ENCODE peak calls at places on chromosomes 6 and 20, in five cellular contexts. One of them, this sample, is unnamed.

GRCh38 chr20:62485062-62485700 is 9.4 kb upstream of the GATA5 start:
- DNase-seq in nephron progenitor cell: peak; percentile 46
- DNase-seq in cardiac muscle cell: peak; percentile 90
- DNase-seq in activated CD8-positive, alpha-beta memory T cell treated with anti-CD3 and anti-CD28 coated beads for 24 hours: no peak
- DNase-seq in amniotic epithelial cell: peak; percentile 91
- DNase-seq in this sample: peak; percentile 78

GRCh38 chr20:8196096-8196495 is 64.0 kb downstream of the PLCB1 start:
- DNase-seq in nephron progenitor cell: no peak
- DNase-seq in cardiac muscle cell: no peak
- DNase-seq in activated CD8-positive, alpha-beta memory T cell treated with anti-CD3 and anti-CD28 coated beads for 24 hours: no peak
- DNase-seq in amniotic epithelial cell: no peak
- DNase-seq in this sample: no peak

GRCh38 chr6:82251942-82252341 is 4.4 kb upstream of the IBTK start:
- DNase-seq in nephron progenitor cell: no peak
- DNase-seq in cardiac muscle cell: peak; percentile 54
- DNase-seq in activated CD8-positive, alpha-beta memory T cell treated with anti-CD3 and anti-CD28 coated beads for 24 hours: no peak
- DNase-seq in amniotic epithelial cell: peak; percentile 51
- DNase-seq in this sample: peak; percentile 48

GRCh38 chr20:25219365-25219764 is 23.9 kb downstream of the ENTPD6 start:
- DNase-seq in nephron progenitor cell: no peak
- DNase-seq in cardiac muscle cell: no peak
- DNase-seq in activated CD8-positive, alpha-beta memory T cell treated with anti-CD3 and anti-CD28 coated beads for 24 hours: no peak
- DNase-seq in amniotic epithelial cell: no peak
- DNase-seq in this sample: no peak

GRCh38 chr6:110528051-110528929 is 51.9 kb upstream of the SLC22A16 start:
- DNase-seq in nephron progenitor cell: peak; percentile 47
- DNase-seq in cardiac muscle cell: peak; percentile 72
- DNase-seq in activated CD8-positive, alpha-beta memory T cell treated with anti-CD3 and anti-CD28 coated beads for 24 hours: peak; percentile 63
- DNase-seq in amniotic epithelial cell: peak; percentile 88
- DNase-seq in this sample: peak; percentile 91

GRCh38 chr6:47752801-47753200 is 29.0 kb upstream of the OPN5 start:
- DNase-seq in nephron progenitor cell: no peak
- DNase-seq in cardiac muscle cell: no peak
- DNase-seq in activated CD8-positive, alpha-beta memory T cell treated with anti-CD3 and anti-CD28 coated beads for 24 hours: no peak
- DNase-seq in amniotic epithelial cell: peak; percentile 20
- DNase-seq in this sample: no peak

GRCh38 chr6:22042713-22043112 is 254.1 kb downstream of the PRL start:
- DNase-seq in nephron progenitor cell: no peak
- DNase-seq in cardiac muscle cell: no peak
- DNase-seq in activated CD8-positive, alpha-beta memory T cell treated with anti-CD3 and anti-CD28 coated beads for 24 hours: no peak
- DNase-seq in amniotic epithelial cell: no peak
- DNase-seq in this sample: no peak

GRCh38 chr6:42013134-42013516 is 37.2 kb upstream of the TAF8 start:
- DNase-seq in nephron progenitor cell: no peak
- DNase-seq in cardiac muscle cell: no peak
- DNase-seq in activated CD8-positive, alpha-beta memory T cell treated with anti-CD3 and anti-CD28 coated beads for 24 hours: no peak
- DNase-seq in amniotic epithelial cell: peak; percentile 91
- DNase-seq in this sample: peak; percentile 28

GRCh38 chr20:11232249-11232648 is 558.5 kb upstream of the JAG1 start:
- DNase-seq in nephron progenitor cell: no peak
- DNase-seq in cardiac muscle cell: no peak
- DNase-seq in activated CD8-positive, alpha-beta memory T cell treated with anti-CD3 and anti-CD28 coated beads for 24 hours: no peak
- DNase-seq in amniotic epithelial cell: no peak
- DNase-seq in this sample: no peak

GRCh38 chr6:116352515-116353471 is 18.0 kb upstream of the DSE start:
- DNase-seq in nephron progenitor cell: no peak
- DNase-seq in cardiac muscle cell: no peak
- DNase-seq in activated CD8-positive, alpha-beta memory T cell treated with anti-CD3 and anti-CD28 coated beads for 24 hours: no peak
- DNase-seq in amniotic epithelial cell: peak; percentile 75
- DNase-seq in this sample: peak; percentile 84

GRCh38 chr6:134176283-134176975 is 124.0 kb upstream of the SLC2A12 start:
- DNase-seq in nephron progenitor cell: peak; percentile 63
- DNase-seq in cardiac muscle cell: peak; percentile 56
- DNase-seq in activated CD8-positive, alpha-beta memory T cell treated with anti-CD3 and anti-CD28 coated beads for 24 hours: peak; percentile 71
- DNase-seq in amniotic epithelial cell: peak; percentile 81
- DNase-seq in this sample: peak; percentile 67

GRCh38 chr6:106825156-106825555 is 149.4 kb downstream of the CD24 start:
- DNase-seq in nephron progenitor cell: no peak
- DNase-seq in cardiac muscle cell: no peak
- DNase-seq in activated CD8-positive, alpha-beta memory T cell treated with anti-CD3 and anti-CD28 coated beads for 24 hours: no peak
- DNase-seq in amniotic epithelial cell: peak; percentile 4
- DNase-seq in this sample: no peak

GRCh38 chr6:152863618-152864326 is 113.2 kb downstream of the VIP start:
- DNase-seq in nephron progenitor cell: peak; percentile 70
- DNase-seq in cardiac muscle cell: peak; percentile 83
- DNase-seq in activated CD8-positive, alpha-beta memory T cell treated with anti-CD3 and anti-CD28 coated beads for 24 hours: peak; percentile 73
- DNase-seq in amniotic epithelial cell: peak; percentile 65
- DNase-seq in this sample: peak; percentile 82

GRCh38 chr6:24228681-24229255 is 102.8 kb downstream of the NRSN1 start:
- DNase-seq in nephron progenitor cell: no peak
- DNase-seq in cardiac muscle cell: no peak
- DNase-seq in activated CD8-positive, alpha-beta memory T cell treated with anti-CD3 and anti-CD28 coated beads for 24 hours: no peak
- DNase-seq in amniotic epithelial cell: peak; percentile 93
- DNase-seq in this sample: peak; percentile 88

GRCh38 chr6:36728289-36729168 is 30.9 kb downstream of the RAB44 start:
- DNase-seq in nephron progenitor cell: no peak
- DNase-seq in cardiac muscle cell: no peak
- DNase-seq in activated CD8-positive, alpha-beta memory T cell treated with anti-CD3 and anti-CD28 coated beads for 24 hours: no peak
- DNase-seq in amniotic epithelial cell: no peak
- DNase-seq in this sample: no peak

GRCh38 chr20:14477125-14477524 is 139.7 kb upstream of the FLRT3 start:
- DNase-seq in nephron progenitor cell: no peak
- DNase-seq in cardiac muscle cell: no peak
- DNase-seq in activated CD8-positive, alpha-beta memory T cell treated with anti-CD3 and anti-CD28 coated beads for 24 hours: no peak
- DNase-seq in amniotic epithelial cell: peak; percentile 93
- DNase-seq in this sample: peak; percentile 10

GRCh38 chr6:125924697-125925358 is 31.7 kb upstream of the HINT3 start:
- DNase-seq in nephron progenitor cell: no peak
- DNase-seq in cardiac muscle cell: no peak
- DNase-seq in activated CD8-positive, alpha-beta memory T cell treated with anti-CD3 and anti-CD28 coated beads for 24 hours: no peak
- DNase-seq in amniotic epithelial cell: no peak
- DNase-seq in this sample: no peak

GRCh38 chr6:159103396-159104162 is 58.8 kb upstream of the TAGAP start:
- DNase-seq in nephron progenitor cell: no peak
- DNase-seq in cardiac muscle cell: no peak
- DNase-seq in activated CD8-positive, alpha-beta memory T cell treated with anti-CD3 and anti-CD28 coated beads for 24 hours: peak; percentile 57
- DNase-seq in amniotic epithelial cell: no peak
- DNase-seq in this sample: no peak

GRCh38 chr6:5981274-5982026 is 25.3 kb downstream of the NRN1 start:
- DNase-seq in nephron progenitor cell: no peak
- DNase-seq in cardiac muscle cell: no peak
- DNase-seq in activated CD8-positive, alpha-beta memory T cell treated with anti-CD3 and anti-CD28 coated beads for 24 hours: no peak
- DNase-seq in amniotic epithelial cell: no peak
- DNase-seq in this sample: no peak

GRCh38 chr6:90314516-90314915 is 17.9 kb upstream of the BACH2 start:
- DNase-seq in nephron progenitor cell: no peak
- DNase-seq in cardiac muscle cell: no peak
- DNase-seq in activated CD8-positive, alpha-beta memory T cell treated with anti-CD3 and anti-CD28 coated beads for 24 hours: no peak
- DNase-seq in amniotic epithelial cell: no peak
- DNase-seq in this sample: no peak

GRCh38 chr6:154404791-154405400 is 48.3 kb upstream of the IPCEF1 start:
- DNase-seq in nephron progenitor cell: no peak
- DNase-seq in cardiac muscle cell: no peak
- DNase-seq in activated CD8-positive, alpha-beta memory T cell treated with anti-CD3 and anti-CD28 coated beads for 24 hours: no peak
- DNase-seq in amniotic epithelial cell: peak; percentile 78
- DNase-seq in this sample: peak; percentile 54

GRCh38 chr6:30219244-30219643 is 6.0 kb upstream of the TRIM26 start:
- DNase-seq in nephron progenitor cell: peak; percentile 26
- DNase-seq in cardiac muscle cell: peak; percentile 52
- DNase-seq in activated CD8-positive, alpha-beta memory T cell treated with anti-CD3 and anti-CD28 coated beads for 24 hours: peak; percentile 77
- DNase-seq in amniotic epithelial cell: peak; percentile 48
- DNase-seq in this sample: peak; percentile 57

GRCh38 chr6:106089981-106090380 is 3.8 kb downstream of the PRDM1 start:
- DNase-seq in nephron progenitor cell: no peak
- DNase-seq in cardiac muscle cell: no peak
- DNase-seq in activated CD8-positive, alpha-beta memory T cell treated with anti-CD3 and anti-CD28 coated beads for 24 hours: no peak
- DNase-seq in amniotic epithelial cell: no peak
- DNase-seq in this sample: peak; percentile 63

GRCh38 chr20:45355209-45355608 is 7.0 kb upstream of the SDC4 start:
- DNase-seq in nephron progenitor cell: no peak
- DNase-seq in cardiac muscle cell: no peak
- DNase-seq in activated CD8-positive, alpha-beta memory T cell treated with anti-CD3 and anti-CD28 coated beads for 24 hours: no peak
- DNase-seq in amniotic epithelial cell: peak; percentile 89
- DNase-seq in this sample: peak; percentile 96

GRCh38 chr20:11140359-11140758 is 466.6 kb upstream of the JAG1 start:
- DNase-seq in nephron progenitor cell: no peak
- DNase-seq in cardiac muscle cell: no peak
- DNase-seq in activated CD8-positive, alpha-beta memory T cell treated with anti-CD3 and anti-CD28 coated beads for 24 hours: no peak
- DNase-seq in amniotic epithelial cell: peak; percentile 95
- DNase-seq in this sample: peak; percentile 57

GRCh38 chr6:154732538-154732823 is 735 bp upstream of the SCAF8 start:
- DNase-seq in nephron progenitor cell: no peak
- DNase-seq in cardiac muscle cell: no peak
- DNase-seq in activated CD8-positive, alpha-beta memory T cell treated with anti-CD3 and anti-CD28 coated beads for 24 hours: no peak
- DNase-seq in amniotic epithelial cell: no peak
- DNase-seq in this sample: no peak

GRCh38 chr20:19921349-19921793 is 95.8 kb upstream of the NAA20 start:
- DNase-seq in nephron progenitor cell: no peak
- DNase-seq in cardiac muscle cell: no peak
- DNase-seq in activated CD8-positive, alpha-beta memory T cell treated with anti-CD3 and anti-CD28 coated beads for 24 hours: no peak
- DNase-seq in amniotic epithelial cell: no peak
- DNase-seq in this sample: no peak

GRCh38 chr6:27144740-27145079 is 102.8 kb upstream of the PRSS16 start:
- DNase-seq in nephron progenitor cell: no peak
- DNase-seq in cardiac muscle cell: no peak
- DNase-seq in activated CD8-positive, alpha-beta memory T cell treated with anti-CD3 and anti-CD28 coated beads for 24 hours: no peak
- DNase-seq in amniotic epithelial cell: no peak
- DNase-seq in this sample: no peak

GRCh38 chr6:158978752-158979151 is 21.2 kb downstream of the RSPH3 start:
- DNase-seq in nephron progenitor cell: no peak
- DNase-seq in cardiac muscle cell: no peak
- DNase-seq in activated CD8-positive, alpha-beta memory T cell treated with anti-CD3 and anti-CD28 coated beads for 24 hours: no peak
- DNase-seq in amniotic epithelial cell: peak; percentile 16
- DNase-seq in this sample: peak; percentile 24

GRCh38 chr6:37665309-37665708 is 32.4 kb downstream of the MDGA1 start:
- DNase-seq in nephron progenitor cell: no peak
- DNase-seq in cardiac muscle cell: peak; percentile 68
- DNase-seq in activated CD8-positive, alpha-beta memory T cell treated with anti-CD3 and anti-CD28 coated beads for 24 hours: no peak
- DNase-seq in amniotic epithelial cell: no peak
- DNase-seq in this sample: no peak

GRCh38 chr6:108477034-108477433 is 83.7 kb upstream of the FOXO3 start:
- DNase-seq in nephron progenitor cell: no peak
- DNase-seq in cardiac muscle cell: no peak
- DNase-seq in activated CD8-positive, alpha-beta memory T cell treated with anti-CD3 and anti-CD28 coated beads for 24 hours: no peak
- DNase-seq in amniotic epithelial cell: no peak
- DNase-seq in this sample: no peak

GRCh38 chr20:57092112-57092899 is 174.1 kb downstream of the BMP7 start:
- DNase-seq in nephron progenitor cell: peak; percentile 81
- DNase-seq in cardiac muscle cell: peak; percentile 86
- DNase-seq in activated CD8-positive, alpha-beta memory T cell treated with anti-CD3 and anti-CD28 coated beads for 24 hours: peak; percentile 81
- DNase-seq in amniotic epithelial cell: peak; percentile 5
- DNase-seq in this sample: peak; percentile 29

GRCh38 chr6:24274441-24275083 is 83.3 kb downstream of the DCDC2 start:
- DNase-seq in nephron progenitor cell: no peak
- DNase-seq in cardiac muscle cell: peak; percentile 48
- DNase-seq in activated CD8-positive, alpha-beta memory T cell treated with anti-CD3 and anti-CD28 coated beads for 24 hours: no peak
- DNase-seq in amniotic epithelial cell: peak; percentile 31
- DNase-seq in this sample: peak; percentile 24

GRCh38 chr6:157770946-157771345 is 52.1 kb upstream of the SNX9 start:
- DNase-seq in nephron progenitor cell: no peak
- DNase-seq in cardiac muscle cell: no peak
- DNase-seq in activated CD8-positive, alpha-beta memory T cell treated with anti-CD3 and anti-CD28 coated beads for 24 hours: no peak
- DNase-seq in amniotic epithelial cell: no peak
- DNase-seq in this sample: no peak

GRCh38 chr6:168524644-168525043 is 83.7 kb downstream of the SMOC2 start:
- DNase-seq in nephron progenitor cell: no peak
- DNase-seq in cardiac muscle cell: no peak
- DNase-seq in activated CD8-positive, alpha-beta memory T cell treated with anti-CD3 and anti-CD28 coated beads for 24 hours: no peak
- DNase-seq in amniotic epithelial cell: no peak
- DNase-seq in this sample: no peak

GRCh38 chr6:54060286-54060685 is 51.0 kb upstream of the MLIP start:
- DNase-seq in nephron progenitor cell: no peak
- DNase-seq in cardiac muscle cell: no peak
- DNase-seq in activated CD8-positive, alpha-beta memory T cell treated with anti-CD3 and anti-CD28 coated beads for 24 hours: no peak
- DNase-seq in amniotic epithelial cell: peak; percentile 87
- DNase-seq in this sample: peak; percentile 74

GRCh38 chr6:71851214-71851613 is 35.1 kb upstream of the RIMS1 start:
- DNase-seq in nephron progenitor cell: no peak
- DNase-seq in cardiac muscle cell: no peak
- DNase-seq in activated CD8-positive, alpha-beta memory T cell treated with anti-CD3 and anti-CD28 coated beads for 24 hours: no peak
- DNase-seq in amniotic epithelial cell: no peak
- DNase-seq in this sample: no peak

GRCh38 chr20:57620274-57620990 is at the start of gene ZBP1:
- DNase-seq in nephron progenitor cell: no peak
- DNase-seq in cardiac muscle cell: no peak
- DNase-seq in activated CD8-positive, alpha-beta memory T cell treated with anti-CD3 and anti-CD28 coated beads for 24 hours: peak; percentile 77
- DNase-seq in amniotic epithelial cell: no peak
- DNase-seq in this sample: no peak